ENCODE peak calls at places on chromosomes 12 and 14, in seven cellular contexts. C is vagina, Q is WTC11, V is prostate gland, D is RWPE2, W is GM10248, B is GM23338. U is an unnamed sample.

GRCh38 chr12:105862163-105862821 is 276.5 kb downstream of the NUAK1 start:
- DNase-seq in V (no peak), D (no peak), Q (no peak), C (no peak), W (no peak), B (no peak), U (no peak)

GRCh38 chr14:23605931-23606585 is 27.5 kb upstream of the JPH4 start:
- DNase-seq in D (no peak), W (peak), C (no peak), V (no peak), Q (no peak), B (no peak), U (no peak)

GRCh38 chr12:49208661-49209060 is 19.8 kb upstream of the TUBA1A start:
- DNase-seq in V (no peak), D (no peak), Q (no peak), B (no peak), W (no peak), C (no peak), U (no peak)

GRCh38 chr12:22982635-22983034 is 357.7 kb downstream of the ETNK1 start:
- DNase-seq in W (no peak), D (no peak), C (no peak), B (no peak), V (no peak), Q (peak), U (no peak)

GRCh38 chr12:50545783-50546182 is 41.0 kb downstream of the DIP2B start:
- DNase-seq in C (no peak), V (no peak), D (no peak), Q (no peak), B (no peak), W (no peak), U (no peak)

GRCh38 chr12:68665016-68665569 is 21.7 kb upstream of the NUP107 start:
- DNase-seq in C (no peak), D (no peak), Q (no peak), W (no peak), V (no peak), B (no peak), U (no peak)

GRCh38 chr14:93395227-93395626 is 35.5 kb upstream of the UNC79 start:
- DNase-seq in Q (no peak), B (no peak), V (no peak), W (no peak), D (no peak), C (no peak), U (no peak)

GRCh38 chr12:121754836-121755235 is 38.7 kb downstream of the RHOF start:
- DNase-seq in V (peak), B (no peak), D (no peak), Q (no peak), W (no peak), C (no peak), U (no peak)

GRCh38 chr12:30482650-30483049 is 213.0 kb downstream of the IPO8 start:
- DNase-seq in C (no peak), B (no peak), D (no peak), V (no peak), W (no peak), Q (no peak), U (no peak)

GRCh38 chr14:77213657-77214016 is 32.0 kb downstream of the TMEM63C start:
- DNase-seq in W (no peak), Q (no peak), V (no peak), D (no peak), C (no peak), B (no peak), U (no peak)

GRCh38 chr12:95548539-95549391 is 2.5 kb downstream of the USP44 start:
- DNase-seq in V (peak), Q (peak), B (peak), D (no peak), C (no peak), W (peak), U (no peak)

GRCh38 chr12:113208041-113208934 is 13.0 kb upstream of the TPCN1 start:
- DNase-seq in C (no peak), B (peak), D (no peak), V (no peak), W (peak), Q (no peak), U (no peak)

GRCh38 chr14:23816371-23816770 is 137.2 kb upstream of the DHRS4 start:
- DNase-seq in D (no peak), C (no peak), B (no peak), Q (no peak), W (no peak), V (no peak), U (no peak)

GRCh38 chr14:24279301-24280186 is 8.1 kb upstream of the RABGGTA start:
- DNase-seq in B (no peak), W (peak), D (no peak), Q (no peak), C (no peak), V (no peak), U (no peak)

GRCh38 chr12:43112101-43112661 is 439.8 kb downstream of the ADAMTS20 start:
- DNase-seq in V (no peak), B (no peak), D (no peak), W (no peak), Q (no peak), C (no peak), U (no peak)

DNA sequence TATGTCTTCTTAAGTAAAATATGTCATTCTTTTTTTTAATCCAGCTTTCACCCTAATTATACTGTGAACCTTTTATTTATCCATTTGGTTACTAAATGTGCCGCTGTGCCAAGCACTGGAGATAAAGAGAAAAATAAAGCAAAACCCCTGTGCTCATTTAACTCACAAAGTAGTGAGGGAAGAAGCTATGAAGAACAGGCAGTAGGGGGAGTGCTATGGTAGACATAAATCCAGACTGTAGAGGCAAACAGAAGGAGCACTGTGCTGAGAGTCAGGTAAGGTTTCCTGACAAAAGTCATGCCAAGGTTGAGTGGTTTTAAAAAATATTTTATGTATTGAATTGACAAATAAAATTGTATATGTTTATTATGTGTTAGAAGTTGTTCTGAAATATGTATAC is 188.5 kb upstream of the SYT10 start:
- DNase-seq in C (no peak), D (no peak), Q (no peak), W (no peak), V (no peak), B (peak), U (no peak)
- TF ChIP-seq CTCF in C (no peak), D (peak), Q (no peak), W (no peak), V (no peak), B (peak), U (no peak)

DNA sequence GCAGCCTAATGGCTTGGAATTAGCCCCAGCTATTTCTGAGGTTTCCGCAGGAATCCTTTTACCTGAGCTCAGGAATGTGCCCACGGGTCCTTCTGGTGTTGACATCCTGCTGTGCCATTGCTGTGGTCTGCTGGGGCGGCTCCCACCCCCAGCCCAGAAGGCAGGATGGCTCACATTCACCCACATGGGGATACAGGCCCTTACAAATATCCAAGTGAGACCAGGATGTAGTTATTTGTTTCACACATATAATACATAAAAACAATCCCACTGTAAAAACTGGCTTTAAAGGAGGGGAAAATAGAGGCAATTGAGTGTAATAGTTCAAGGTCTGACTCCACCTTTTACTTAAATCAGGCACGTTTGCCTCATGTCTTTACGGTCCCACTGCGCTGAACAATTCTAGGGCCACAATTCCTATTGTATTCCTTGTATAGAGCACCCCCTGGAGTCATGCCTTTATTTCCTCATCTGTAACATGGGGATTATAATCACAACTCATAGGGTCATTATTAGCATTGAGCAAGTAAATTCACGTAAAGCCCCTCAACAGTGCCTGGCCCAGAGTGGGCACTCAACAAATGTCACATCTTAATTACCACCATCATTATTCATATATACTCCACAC is 57.2 kb upstream of the FICD start:
- DNase-seq in W (no peak), Q (no peak), C (no peak), D (no peak), B (peak), V (no peak), U (no peak)
- TF ChIP-seq CTCF in W (no peak), Q (no peak), C (no peak), D (no peak), B (peak), V (no peak), U (no peak)

DNA sequence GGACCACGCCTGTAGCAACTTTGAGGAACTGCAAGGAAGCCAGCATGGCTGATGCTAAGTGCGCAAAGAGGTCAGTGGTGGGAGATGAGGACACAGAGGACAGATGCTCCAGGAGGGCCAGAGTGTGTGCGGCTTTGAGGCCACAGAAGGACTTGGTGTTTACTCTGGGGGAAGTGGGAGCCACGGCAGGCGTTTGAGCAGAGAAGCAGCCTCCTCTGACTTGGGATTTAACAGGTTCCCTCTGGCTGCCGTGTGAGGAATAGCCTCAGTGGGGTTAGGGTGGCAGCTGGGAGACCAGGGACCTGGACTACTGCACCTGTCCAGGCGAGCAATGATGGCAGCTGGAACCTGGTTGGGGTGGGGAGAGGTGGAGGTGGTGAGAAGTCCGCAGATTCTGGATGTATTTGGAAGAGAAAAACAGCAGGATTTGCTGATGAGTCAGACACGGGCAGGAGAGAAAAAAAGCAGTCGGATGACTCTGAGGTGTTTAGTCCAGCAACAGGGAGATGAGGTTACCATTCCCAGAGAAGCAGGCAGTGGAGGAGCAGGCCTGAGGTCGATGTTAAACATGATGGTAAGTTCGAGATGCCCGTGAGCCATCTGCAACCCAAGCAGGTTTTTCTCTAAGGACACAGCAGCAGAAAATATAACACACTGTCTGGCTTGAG is 143.5 kb downstream of the SCARB1 start:
- DNase-seq in C (no peak), Q (no peak), B (no peak), V (no peak), D (no peak), W (no peak), U (no peak)
- TF ChIP-seq CTCF in C (no peak), Q (no peak), B (peak), V (peak), D (peak), W (no peak), U (peak)

GRCh38 chr12:131644481-131644880 is 66.4 kb upstream of the SFSWAP start:
- DNase-seq in V (no peak), D (no peak), B (no peak), W (no peak), Q (no peak), C (no peak), U (no peak)

GRCh38 chr12:131642771-131643170 is 68.1 kb upstream of the SFSWAP start:
- DNase-seq in B (no peak), V (no peak), Q (no peak), D (no peak), W (no peak), C (no peak), U (no peak)

GRCh38 chr12:131641315-131641714 is 69.6 kb upstream of the SFSWAP start:
- DNase-seq in W (no peak), B (no peak), Q (no peak), V (no peak), D (no peak), C (no peak), U (no peak)

GRCh38 chr12:131642101-131642540 is 68.8 kb upstream of the SFSWAP start:
- DNase-seq in W (peak), V (no peak), C (no peak), Q (no peak), B (peak), D (no peak), U (no peak)

DNA sequence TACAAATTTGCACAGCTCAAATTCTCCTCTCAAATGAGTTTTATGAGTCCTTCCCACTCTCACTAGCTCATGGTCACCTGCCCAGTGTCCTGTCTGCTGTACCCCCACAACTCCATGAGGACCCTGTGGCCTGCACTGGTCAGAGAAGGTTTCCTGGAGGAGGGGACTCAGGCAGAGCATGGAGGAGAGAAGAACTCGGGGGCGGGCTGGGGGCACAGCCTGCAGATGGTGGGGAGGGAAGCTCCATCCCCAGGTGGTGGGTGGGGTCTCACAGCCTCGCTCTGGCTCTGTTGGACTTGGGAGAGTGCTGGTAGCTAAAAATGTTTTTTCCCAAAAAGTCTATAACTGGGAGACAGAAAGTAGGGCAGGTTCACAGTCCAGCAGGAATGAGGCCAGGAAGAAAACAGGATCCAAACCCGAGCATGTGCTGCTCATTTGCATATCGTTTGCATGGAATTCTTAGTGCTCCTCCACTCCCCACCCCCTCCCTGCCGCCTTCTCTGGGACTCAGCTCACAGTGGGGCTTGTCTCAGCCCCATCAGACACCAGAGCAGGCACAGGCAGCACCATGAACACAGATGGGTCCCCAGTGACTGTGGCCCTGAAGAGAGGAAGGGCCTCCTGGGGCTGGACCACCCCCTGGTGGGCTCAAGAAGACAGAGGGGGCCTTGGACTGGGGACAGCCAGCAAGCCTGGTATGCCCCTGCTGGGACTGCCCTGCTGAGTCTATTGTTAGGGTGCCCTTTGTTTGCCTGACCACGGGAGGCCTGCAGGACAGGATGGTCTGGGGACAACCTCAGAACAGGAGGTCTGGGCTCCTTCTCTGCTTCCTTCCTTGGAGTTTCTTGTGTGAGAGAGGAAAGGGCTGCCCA is 67.1 kb upstream of the SFSWAP start:
- DNase-seq in V (no peak), Q (no peak), B (no peak), D (no peak), C (no peak), W (no peak), U (no peak)
- TF ChIP-seq CTCF in V (no peak), Q (no peak), B (no peak), D (no peak), C (no peak), W (no peak), U (no peak)

DNA sequence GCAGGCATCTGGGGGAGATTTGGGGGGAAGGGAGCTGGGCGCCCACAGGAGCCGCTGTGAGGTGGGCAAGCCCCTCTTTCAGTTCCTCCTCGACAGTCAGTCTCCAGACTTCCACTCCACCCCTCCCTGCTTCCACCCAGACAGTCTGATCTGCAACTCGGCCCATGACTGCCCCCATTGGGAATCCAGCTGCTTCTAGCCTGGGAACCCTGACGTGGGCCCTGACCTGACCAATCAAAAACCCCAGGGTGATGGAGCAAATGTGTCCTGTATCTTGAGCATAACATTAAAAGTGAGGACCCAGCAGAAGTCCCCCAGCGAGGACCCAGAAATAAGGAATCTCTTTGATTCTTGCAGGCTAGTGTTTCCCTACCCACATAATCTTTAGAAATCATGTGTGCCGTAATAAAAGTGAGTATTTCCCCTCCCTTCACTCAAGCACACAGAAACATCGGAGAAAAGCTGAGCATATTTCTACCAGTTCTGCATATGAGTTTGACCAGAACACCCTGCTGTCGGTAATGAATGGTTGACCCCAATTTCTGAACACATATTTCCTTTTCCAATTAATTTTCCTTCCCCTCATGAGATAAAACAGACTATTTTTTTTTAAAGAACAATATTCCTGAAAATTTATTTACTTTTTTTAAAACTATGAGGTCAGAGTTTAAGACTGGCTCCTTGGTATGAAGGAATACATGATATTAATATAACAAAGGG is 6.4 kb downstream of the SSH1 start:
- DNase-seq in V (no peak), W (peak), B (no peak), D (no peak), Q (no peak), C (no peak), U (no peak)
- TF ChIP-seq CTCF in V (no peak), W (peak), B (no peak), D (no peak), Q (no peak), C (no peak), U (peak)

DNA sequence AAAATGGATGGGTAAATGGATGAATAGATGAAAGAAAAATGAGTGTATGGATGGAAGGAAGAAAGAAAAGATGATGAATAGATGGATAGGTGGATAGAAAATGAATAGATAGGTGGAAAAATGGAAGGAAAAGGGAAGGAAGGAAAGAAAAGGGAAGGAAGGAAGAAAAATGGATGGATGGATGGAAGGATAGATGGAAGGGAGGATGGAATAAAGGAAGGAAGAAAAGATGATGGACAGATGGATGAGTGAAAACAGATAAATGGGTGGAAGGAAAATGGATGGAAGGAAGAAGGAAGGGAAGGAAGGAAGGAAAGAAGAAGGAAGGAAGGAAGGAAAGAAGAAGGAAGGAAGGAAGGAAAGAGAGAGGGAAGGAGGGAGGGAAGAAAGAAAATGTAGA is 107.4 kb downstream of the DICER1 start:
- DNase-seq in D (no peak), V (no peak), C (no peak), W (no peak), Q (no peak), B (no peak), U (no peak)
- TF ChIP-seq CTCF in D (no peak), V (no peak), C (no peak), W (no peak), Q (no peak), B (no peak), U (no peak)

GRCh38 chr14:82009076-82009475 is 475.4 kb upstream of the SEL1L start:
- DNase-seq in C (no peak), B (peak), V (no peak), Q (no peak), W (no peak), D (no peak), U (no peak)
- TF ChIP-seq CTCF in C (no peak), B (peak), V (no peak), Q (peak), W (no peak), D (peak), U (no peak)

GRCh38 chr12:98575013-98575412 is 18.5 kb upstream of the SLC25A3 start:
- DNase-seq in D (no peak), C (no peak), B (no peak), V (no peak), W (no peak), Q (no peak), U (no peak)

GRCh38 chr12:98574110-98574509 is 19.4 kb upstream of the SLC25A3 start:
- DNase-seq in W (no peak), D (no peak), V (no peak), Q (no peak), B (no peak), C (no peak), U (no peak)

DNA sequence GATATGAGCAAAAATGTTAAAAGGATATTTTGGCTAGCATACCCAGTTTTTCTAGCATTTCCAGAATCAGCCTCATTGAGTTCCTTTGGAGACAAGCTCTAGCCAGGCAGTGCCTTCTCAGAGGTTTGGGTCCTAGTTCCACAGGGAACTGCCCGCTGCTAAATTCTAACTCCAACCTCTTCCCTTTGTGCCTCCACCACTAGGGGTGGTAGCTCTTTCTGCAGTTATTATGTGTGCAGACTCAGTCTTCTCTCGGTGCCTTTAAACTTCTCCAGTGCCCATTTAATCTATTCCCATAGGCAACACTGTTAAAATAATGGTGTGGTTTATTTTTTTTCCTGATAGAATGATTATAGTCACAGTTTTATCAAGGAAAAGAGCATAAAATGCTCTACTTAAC is 21.5 kb upstream of the SLC25A3 start:
- DNase-seq in D (no peak), C (no peak), V (no peak), W (no peak), Q (no peak), B (peak), U (no peak)
- TF ChIP-seq CTCF in D (peak), C (no peak), V (no peak), W (no peak), Q (no peak), B (peak), U (peak)

GRCh38 chr12:108559748-108560147 is 1.2 kb downstream of the SART3 start:
- DNase-seq in W (no peak), V (no peak), C (no peak), Q (no peak), B (no peak), D (no peak), U (no peak)
- TF ChIP-seq CTCF in W (peak), V (no peak), C (no peak), Q (no peak), B (no peak), D (no peak), U (no peak)

U was measured in AG04449.